ENCODE peak calls at places on chromosome 22, in six cellular contexts. G is left lung, O is tibial artery, Y is fibroblast of villous mesenchyme, H is mucosa of descending colon, W is kidney. D is an unnamed sample.

GRCh38 chr22:17807571-17808410 is 33.5 kb upstream of the BID start:
- DNase-seq in G (peak), O (no peak), Y (peak), H (no peak), W (peak), D (no peak)

GRCh38 chr22:34992672-34993071 is 73.3 kb upstream of the ISX start:
- DNase-seq in G (no peak), O (no peak), Y (no peak), H (no peak), W (no peak), D (no peak)

GRCh38 chr22:23565288-23565941 is 14.7 kb downstream of the IGLL1 start:
- DNase-seq in G (no peak), O (no peak), Y (no peak), H (no peak), W (peak), D (no peak)

GRCh38 chr22:41308544-41308947 is 7.2 kb downstream of the ZC3H7B start:
- DNase-seq in G (no peak), O (no peak), Y (peak), H (no peak), W (no peak), D (no peak)

GRCh38 chr22:35170716-35171697 is 86.3 kb upstream of the HMGXB4 start:
- DNase-seq in G (no peak), O (no peak), Y (no peak), H (no peak), W (no peak), D (peak)

GRCh38 chr22:27885977-27886842 is 32.8 kb downstream of the PITPNB start:
- DNase-seq in G (no peak), O (peak), Y (peak), H (no peak), W (no peak), D (no peak)

GRCh38 chr22:31790240-31790639 is 36.4 kb downstream of the DEPDC5 start:
- DNase-seq in G (no peak), O (no peak), Y (no peak), H (no peak), W (no peak), D (no peak)

GRCh38 chr22:44341431-44342346 is 28.9 kb upstream of the SHISAL1 start:
- DNase-seq in G (no peak), O (peak), Y (peak), H (no peak), W (no peak), D (no peak)

GRCh38 chr22:35841907-35842518 is 124.3 kb downstream of the APOL5 start:
- DNase-seq in G (no peak), O (no peak), Y (no peak), H (no peak), W (no peak), D (no peak)

GRCh38 chr22:28021116-28021997 is 102.3 kb upstream of the PITPNB start:
- DNase-seq in G (peak), O (no peak), Y (no peak), H (no peak), W (peak), D (peak)

GRCh38 chr22:41857160-41857859 is 24.4 kb downstream of the SREBF2 start:
- DNase-seq in G (no peak), O (peak), Y (peak), H (no peak), W (no peak), D (no peak)

GRCh38 chr22:48921411-48921903 is 906.2 kb downstream of the BRD1 start:
- DNase-seq in G (no peak), O (no peak), Y (no peak), H (no peak), W (no peak), D (peak)
- TF ChIP-seq CTCF in G (no peak), O (no peak), Y (no peak), H (no peak), W (no peak), D (no peak)

DNA sequence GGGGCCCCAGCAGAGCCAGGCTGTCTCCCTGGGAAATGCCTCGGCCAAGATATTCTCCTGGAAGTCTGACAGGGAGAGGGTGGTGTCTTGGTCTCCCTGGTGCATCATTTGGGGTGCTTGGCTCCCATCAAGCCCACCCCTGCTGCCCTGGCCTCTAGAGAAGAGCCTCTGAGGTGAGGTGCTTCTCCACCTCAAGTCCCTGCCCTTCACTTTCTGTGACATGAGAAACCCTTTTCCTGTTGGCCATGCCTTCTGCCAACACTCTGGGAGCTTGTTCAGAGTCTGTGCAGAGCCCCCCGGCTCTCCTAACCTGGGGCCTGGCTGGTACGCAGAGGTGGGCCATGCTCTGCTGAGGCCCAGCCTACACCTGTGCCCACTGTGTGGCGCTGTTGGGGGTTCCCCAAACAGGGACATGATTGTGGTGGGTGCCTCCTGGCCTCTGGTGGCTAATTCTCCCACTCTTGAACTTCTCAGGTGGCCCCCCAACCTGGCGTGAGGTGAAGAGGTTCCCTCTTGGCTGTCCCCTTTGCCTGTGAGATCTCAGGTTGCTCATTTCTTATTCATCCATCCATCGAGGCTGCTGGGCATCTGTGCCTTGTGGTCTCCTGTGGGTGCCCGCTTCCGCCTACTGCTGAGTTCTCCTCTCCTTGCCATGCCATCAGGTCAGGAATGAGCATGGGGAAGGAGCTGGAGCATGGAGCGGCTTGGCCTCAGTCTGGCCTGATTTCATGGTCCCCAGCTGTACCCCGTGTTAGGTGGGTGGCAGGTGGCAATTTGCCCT is 19.2 kb upstream of the DGCR8 start:
- DNase-seq in G (no peak), O (no peak), Y (no peak), H (no peak), W (no peak), D (no peak)
- TF ChIP-seq CTCF in G (no peak), O (no peak), Y (no peak), H (no peak), W (no peak), D (no peak)

GRCh38 chr22:46450931-46451660 is 86.3 kb downstream of the CELSR1 start:
- DNase-seq in G (peak), O (no peak), Y (no peak), H (peak), W (peak), D (peak)
- TF ChIP-seq CTCF in G (no peak), O (no peak), Y (no peak), H (no peak), W (no peak), D (no peak)

DNA sequence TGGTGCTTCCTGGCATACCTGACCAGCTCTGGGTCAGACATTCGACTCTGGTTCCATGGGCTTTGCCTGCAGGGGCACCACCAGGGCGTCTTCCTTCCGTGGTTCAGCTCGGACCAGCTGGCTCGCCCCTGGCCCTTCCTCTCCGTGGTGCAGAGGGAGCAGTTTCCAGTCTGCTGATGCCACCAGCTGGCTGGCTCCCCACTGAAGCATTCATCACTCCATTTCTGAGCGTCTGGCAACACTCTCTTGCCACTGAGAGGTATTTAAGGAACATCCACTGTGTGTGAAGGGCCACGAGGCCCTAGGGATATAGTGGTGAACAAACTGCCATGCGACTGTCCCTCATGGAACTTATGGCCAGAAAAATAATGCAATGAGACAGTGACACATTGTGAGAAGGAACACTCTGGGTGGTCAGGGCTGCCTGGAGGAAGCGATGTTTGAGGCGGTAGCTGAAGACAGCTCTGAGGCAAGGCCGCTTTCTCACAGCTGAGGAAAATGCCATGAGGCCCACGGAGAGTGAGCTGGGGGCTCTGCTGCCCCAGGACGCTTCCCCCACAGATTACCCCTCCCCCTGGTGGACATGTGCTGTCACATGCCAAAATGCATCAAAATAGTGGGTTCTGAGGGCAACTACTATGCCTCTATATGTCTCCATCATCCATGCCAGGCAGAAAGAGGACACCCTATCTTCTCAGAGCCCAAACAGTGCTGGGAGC is 44.9 kb upstream of the ARFGAP3 start:
- DNase-seq in G (no peak), O (no peak), Y (no peak), H (no peak), W (no peak), D (no peak)
- TF ChIP-seq CTCF in G (no peak), O (no peak), Y (peak), H (no peak), W (no peak), D (peak)

GRCh38 chr22:38314140-38314991 is 2.9 kb downstream of the CSNK1E start:
- DNase-seq in G (no peak), O (no peak), Y (peak), H (no peak), W (no peak), D (no peak)
- TF ChIP-seq CTCF in G (no peak), O (no peak), Y (peak), H (no peak), W (no peak), D (no peak)

GRCh38 chr22:19180740-19181410 is 2.3 kb upstream of the SLC25A1 start:
- DNase-seq in G (no peak), O (no peak), Y (no peak), H (no peak), W (no peak), D (no peak)
- TF ChIP-seq CTCF in G (no peak), O (no peak), Y (no peak), H (no peak), W (no peak), D (no peak)

GRCh38 chr22:29112102-29112501 is 39.3 kb downstream of the KREMEN1 start:
- DNase-seq in G (no peak), O (no peak), Y (no peak), H (no peak), W (no peak), D (no peak)
- TF ChIP-seq CTCF in G (no peak), O (no peak), Y (no peak), H (no peak), W (no peak), D (no peak)

DNA sequence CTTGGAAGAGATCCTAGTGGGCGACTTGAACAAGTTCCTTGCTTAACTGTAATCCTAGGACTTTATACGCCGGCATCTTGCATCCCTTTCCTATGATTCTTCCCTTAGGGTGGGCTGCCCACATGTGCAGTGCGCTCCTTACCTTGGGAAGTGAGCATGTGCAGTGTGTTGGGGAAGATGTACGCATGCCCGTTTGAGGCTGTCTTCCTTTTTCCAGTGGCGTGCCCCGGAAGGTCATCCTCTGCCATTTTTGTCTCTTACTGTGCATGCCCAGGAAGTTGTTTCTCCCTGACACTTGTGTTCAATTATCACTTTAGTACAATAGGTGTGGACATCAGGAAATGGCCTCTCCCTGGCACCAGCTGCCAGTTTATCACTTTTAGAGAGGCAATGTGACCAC is 936.5 kb downstream of the TBC1D22A start:
- DNase-seq in G (no peak), O (no peak), Y (no peak), H (no peak), W (no peak), D (peak)
- TF ChIP-seq CTCF in G (no peak), O (no peak), Y (no peak), H (no peak), W (no peak), D (no peak)

DNA sequence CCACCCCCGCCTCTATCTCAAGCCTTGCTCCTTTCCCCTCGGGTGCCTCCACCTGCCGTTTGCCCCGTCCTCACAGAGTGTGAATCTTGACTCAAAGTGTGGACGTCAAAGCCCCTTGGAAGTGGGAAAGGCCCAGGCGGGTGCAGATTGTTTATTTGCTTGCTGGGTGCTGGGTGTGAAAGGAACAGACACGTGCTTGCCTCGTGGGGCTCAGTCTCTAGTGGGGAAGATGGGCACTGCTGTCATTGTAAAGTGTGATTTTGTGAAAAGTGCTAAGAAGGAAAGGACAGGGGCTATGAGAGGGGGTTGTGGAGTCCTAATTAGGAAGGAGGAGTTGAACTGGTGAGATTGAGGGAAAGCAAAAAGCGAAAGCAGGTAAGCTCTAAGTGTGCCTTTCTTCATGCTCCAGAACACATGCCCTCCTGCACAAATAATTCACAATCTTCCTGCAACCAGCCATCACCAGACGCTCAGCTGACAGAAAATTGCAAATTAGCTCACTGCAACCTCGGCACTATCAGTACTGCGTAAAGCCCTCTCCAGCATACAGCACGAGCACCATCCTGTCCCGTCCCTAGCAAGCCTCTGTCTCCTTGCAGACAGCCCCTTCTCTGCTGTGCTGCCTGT is 9.7 kb upstream of the GCAT start:
- DNase-seq in G (no peak), O (no peak), Y (no peak), H (no peak), W (no peak), D (no peak)
- TF ChIP-seq CTCF in G (no peak), O (no peak), Y (no peak), H (no peak), W (no peak), D (no peak)

D was measured in osteocyte.